ENCODE peak calls at places on chromosomes 5 and 9, in eight cellular contexts. C is activated naive CD4-positive, alpha-beta T cell treated with anti-CD3 and anti-CD28 coated beads, Interleukin-2, amount 50 U/mL, for 16 hours; P is activated CD8-positive, alpha-beta memory T cell treated with anti-CD3 and anti-CD28 coated beads, Interleukin-2, amount 10 ng/mL, durations not matched to agents 7 days and 5 days; Y is RKO; J is stomach; O is D341Med; D is RWPE1; E is AG04449. I is an unnamed sample.

GRCh38 chr5:68557162-68557936 is 341.8 kb downstream of the PIK3R1 start:
- DNase-seq in P (no peak), O (no peak), E (peak), J (no peak), C (no peak), Y (no peak), D (no peak), I (no peak)

GRCh38 chr5:73989956-73990355 is 364.0 kb downstream of the ARHGEF28 start:
- DNase-seq in D (no peak), Y (no peak), P (no peak), O (no peak), C (no peak), J (no peak), E (no peak), I (no peak)

GRCh38 chr9:137393176-137394150 is 29.5 kb downstream of the EXD3 start:
- DNase-seq in J (no peak), D (no peak), P (no peak), Y (no peak), C (no peak), O (no peak), E (no peak), I (no peak)

GRCh38 chr9:14532716-14533115 is 160.5 kb downstream of the ZDHHC21 start:
- DNase-seq in Y (no peak), J (no peak), O (no peak), P (no peak), D (peak), E (no peak), C (no peak), I (no peak)

GRCh38 chr9:74348777-74349176 is 148.4 kb upstream of the RORB start:
- DNase-seq in D (no peak), O (no peak), J (no peak), P (no peak), Y (no peak), C (no peak), E (no peak), I (no peak)

GRCh38 chr9:88065609-88066008 is 72.7 kb downstream of the SPATA31C2 start:
- DNase-seq in C (no peak), D (no peak), J (peak), P (no peak), Y (no peak), E (no peak), O (no peak), I (no peak)

GRCh38 chr5:146240951-146241350 is 37.5 kb downstream of the RBM27 start:
- DNase-seq in P (no peak), E (no peak), D (no peak), C (no peak), J (no peak), Y (no peak), O (no peak), I (no peak)

GRCh38 chr5:92496545-92496944 is 1084.5 kb downstream of the NR2F1-AS1 start:
- DNase-seq in J (no peak), O (no peak), Y (no peak), E (no peak), D (no peak), C (no peak), P (no peak), I (no peak)

GRCh38 chr5:98637607-98638006 is 135.9 kb upstream of the RGMB start:
- DNase-seq in E (no peak), O (no peak), D (no peak), P (no peak), J (no peak), Y (no peak), C (no peak), I (no peak)

GRCh38 chr9:128505414-128505765 is 871 bp downstream of the GLE1 start:
- DNase-seq in E (no peak), Y (peak), O (no peak), D (no peak), P (no peak), C (no peak), J (no peak), I (no peak)

GRCh38 chr5:139926797-139927503 is 116.1 kb downstream of the NRG2 start:
- DNase-seq in Y (no peak), O (no peak), P (no peak), D (no peak), C (no peak), J (no peak), E (no peak), I (no peak)

GRCh38 chr9:74285075-74285474 is 212.1 kb upstream of the RORB start:
- DNase-seq in D (no peak), P (no peak), E (no peak), C (no peak), Y (peak), J (no peak), O (no peak), I (no peak)

GRCh38 chr5:66757219-66757833 is 161.1 kb downstream of the MAST4 start:
- DNase-seq in P (peak), O (peak), J (peak), D (peak), Y (peak), C (peak), E (peak), I (peak)

GRCh38 chr5:101897914-101898313 is 398.2 kb downstream of the SLCO4C1 start:
- DNase-seq in P (no peak), E (no peak), J (no peak), Y (no peak), D (no peak), C (no peak), O (no peak), I (no peak)

GRCh38 chr5:160919610-160920009 is 67.6 kb upstream of the ATP10B start:
- DNase-seq in E (no peak), Y (no peak), C (no peak), J (no peak), P (no peak), D (no peak), O (no peak), I (no peak)

GRCh38 chr9:21967169-21967568 is 27.0 kb downstream of the CDKN2A start:
- DNase-seq in O (no peak), Y (no peak), D (no peak), P (no peak), J (no peak), E (no peak), C (no peak), I (no peak)

GRCh38 chr9:114317665-114318357 is 5.1 kb upstream of the ORM1 start:
- DNase-seq in P (no peak), E (peak), D (no peak), O (no peak), C (no peak), Y (peak), J (no peak), I (no peak)

GRCh38 chr5:74927336-74927735 is 61.1 kb upstream of the FAM169A start:
- DNase-seq in P (no peak), E (no peak), C (no peak), J (no peak), Y (no peak), O (no peak), D (no peak), I (no peak)

I was measured in prostate gland.